ENCODE peak calls at places on chromosomes 12 and 14, in six cellular contexts. Q, F, D, H, K and M are unnamed samples.

GRCh38 chr12:44571031-44571550 is 305.0 kb downstream of the NELL2 start:
- DNase-seq in H (no peak), D (no peak), F (no peak), K (no peak), Q (no peak), M (no peak)

GRCh38 chr12:116945901-116946550 is 35.3 kb downstream of the FBXW8 start:
- DNase-seq in F (no peak), H (no peak), Q (no peak), K (no peak), D (no peak), M (no peak)

GRCh38 chr12:101490286-101490920 is 15.3 kb downstream of the SPIC start:
- DNase-seq in H (peak; percentile 21), K (peak; percentile 61), D (no peak), Q (peak; percentile 47), F (peak; percentile 78), M (peak; percentile 41)

GRCh38 chr12:50248406-50248805 is 34.9 kb downstream of the LIMA1 start:
- DNase-seq in D (no peak), F (no peak), Q (no peak), H (no peak), K (no peak), M (no peak)

GRCh38 chr12:49413796-49414195 is 46.5 kb downstream of the SPATS2 start:
- DNase-seq in H (no peak), D (no peak), K (no peak), Q (no peak), F (no peak), M (no peak)

GRCh38 chr14:70265422-70265821 is 76.7 kb upstream of the SLC8A3 start:
- DNase-seq in H (no peak), K (no peak), F (no peak), D (no peak), Q (no peak), M (no peak)

GRCh38 chr12:28294300-28294699 is 104.0 kb downstream of the CCDC91 start:
- DNase-seq in K (no peak), Q (peak; percentile 45), H (no peak), F (peak; percentile 11), D (peak; percentile 8), M (no peak)

GRCh38 chr14:29805415-29806123 is 122.1 kb downstream of the PRKD1 start:
- DNase-seq in F (no peak), K (no peak), D (no peak), H (peak; percentile 7), Q (no peak), M (no peak)

GRCh38 chr14:31990959-31991541 is 86.1 kb upstream of the ARHGAP5 start:
- DNase-seq in D (no peak), Q (no peak), K (peak; percentile 77), H (no peak), F (no peak), M (no peak)

GRCh38 chr14:70822706-70823185 is 13.4 kb upstream of the MAP3K9 start:
- DNase-seq in Q (peak; percentile 83), H (no peak), K (no peak), D (no peak), F (peak; percentile 96), M (peak; percentile 87)

DNA sequence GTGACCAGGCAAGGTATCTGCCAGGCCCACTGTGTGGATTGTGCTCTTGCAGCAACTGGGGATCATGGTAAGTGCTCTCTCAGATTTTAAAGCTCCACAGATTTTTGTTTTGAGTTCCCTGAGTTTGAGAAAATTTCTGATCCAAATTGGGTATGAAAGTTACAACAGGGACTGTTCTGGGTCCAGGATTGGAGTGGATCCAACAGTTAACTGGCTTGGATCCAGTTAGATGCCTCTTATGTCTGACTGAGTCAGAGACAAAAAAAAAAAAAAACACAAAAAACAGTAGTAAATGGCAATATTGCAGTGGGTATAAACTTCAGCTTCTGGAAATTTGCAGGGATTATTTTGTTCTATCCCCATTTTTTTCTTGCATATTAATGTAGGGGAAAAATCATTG is 598.8 kb downstream of the C12orf50 start:
- DNase-seq in D (no peak), H (no peak), K (no peak), Q (no peak), F (no peak), M (no peak)
- TF ChIP-seq CREB1 in D (no peak), H (no peak), K (no peak), Q (no peak), F (no peak), M (no peak)

GRCh38 chr14:23723911-23724310 is 87.7 kb downstream of the DHRS2 start:
- DNase-seq in F (no peak), H (no peak), K (no peak), D (no peak), Q (no peak), M (no peak)
- TF ChIP-seq CREB1 in F (no peak), H (no peak), K (no peak), D (no peak), Q (no peak), M (no peak)

GRCh38 chr12:4224211-4224878 is 49.2 kb upstream of the CCND2 start:
- DNase-seq in F (no peak), D (no peak), K (no peak), H (no peak), Q (peak; percentile 31), M (no peak)
- TF ChIP-seq CREB1 in F (no peak), D (no peak), K (no peak), H (no peak), Q (no peak), M (no peak)

GRCh38 chr14:26068060-26068459 is 529.8 kb downstream of the NOVA1 start:
- DNase-seq in Q (no peak), H (no peak), F (no peak), D (no peak), K (no peak), M (no peak)
- TF ChIP-seq CREB1 in Q (no peak), H (no peak), F (no peak), D (no peak), K (no peak), M (no peak)